ENCODE peak calls at places on chromosomes 13 and 19, in nine cellular contexts. F is HFF-Myc, Y is Calu3, A is GM10248, P is IMR-90, T is tibial artery, L is PC-3, V is WTC11, X is body of pancreas. B is an unnamed sample.

GRCh38 chr13:53240316-53240715 is 211.7 kb downstream of the OLFM4 start:
- DNase-seq in Y (no peak), A (no peak), V (no peak), L (no peak), F (no peak), P (no peak), X (no peak), T (no peak), B (no peak)

GRCh38 chr13:97724450-97724849 is 229.0 kb upstream of the IPO5 start:
- DNase-seq in T (no peak), X (no peak), Y (no peak), V (no peak), P (no peak), F (no peak), L (no peak), A (no peak), B (no peak)

GRCh38 chr19:2051771-2052704 is 994 bp upstream of the MKNK2 start:
- DNase-seq in X (peak; percentile 66), P (no peak), V (no peak), T (no peak), Y (no peak), F (no peak), A (no peak), L (no peak), B (peak; percentile 77)

GRCh38 chr19:51124729-51125128 is at the start of gene SIGLEC9:
- DNase-seq in F (no peak), A (no peak), V (no peak), X (no peak), P (no peak), L (no peak), Y (no peak), T (peak; percentile 65), B (no peak)

GRCh38 chr13:110676057-110676510 is 29.8 kb downstream of the CARS2 start:
- DNase-seq in F (no peak), V (no peak), P (no peak), X (no peak), A (peak; percentile 67), T (no peak), Y (no peak), L (no peak), B (peak; percentile 77)

GRCh38 chr13:90950134-90950533 is 397.4 kb upstream of the MIR17HG start:
- DNase-seq in T (no peak), L (peak; percentile 70), Y (no peak), F (no peak), X (no peak), V (no peak), A (no peak), P (no peak), B (no peak)

GRCh38 chr13:114025432-114026127 is 51.7 kb upstream of the C13orf46 start:
- DNase-seq in F (peak; percentile 27), Y (no peak), A (no peak), P (peak; percentile 78), L (no peak), T (no peak), X (no peak), V (no peak), B (no peak)

GRCh38 chr19:48511800-48512503 is at the start of gene LMTK3:
- DNase-seq in X (peak; percentile 38), Y (no peak), V (peak; percentile 71), P (peak; percentile 56), A (peak; percentile 65), L (peak; percentile 28), T (no peak), F (no peak), B (no peak)

GRCh38 chr13:29484796-29485195 is 110.7 kb downstream of the SLC7A1 start:
- DNase-seq in Y (no peak), F (no peak), T (no peak), A (no peak), V (no peak), P (no peak), X (no peak), L (no peak), B (no peak)

GRCh38 chr19:35357867-35358573 is at the start of gene FFAR3:
- DNase-seq in L (no peak), T (peak; percentile 48), Y (peak; percentile 14), V (no peak), A (peak; percentile 5), X (peak; percentile 70), P (peak; percentile 11), F (no peak), B (no peak)

DNA sequence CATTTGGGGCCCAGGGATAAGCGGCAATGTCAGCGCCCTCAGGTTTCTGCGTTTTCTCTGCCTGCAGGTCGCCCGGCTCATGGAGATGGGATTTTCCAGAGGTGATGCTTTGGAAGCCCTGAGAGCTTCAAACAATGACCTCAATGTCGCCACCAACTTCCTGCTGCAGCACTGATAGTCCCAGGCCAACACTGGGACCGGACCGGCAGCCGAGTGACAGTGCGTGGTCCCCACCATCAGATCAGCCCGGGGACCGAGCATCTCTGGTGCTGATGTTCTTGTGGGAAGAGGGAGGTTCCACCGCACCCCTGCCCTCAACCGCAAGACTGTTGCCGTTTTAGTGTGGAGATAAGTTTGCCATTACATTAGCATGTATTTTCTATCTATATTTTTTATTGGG is 78.0 kb upstream of the GPR183 start:
- DNase-seq in V (no peak), A (no peak), P (no peak), F (no peak), T (no peak), X (no peak), Y (no peak), L (no peak), B (no peak)
- TF ChIP-seq CTCF in V (no peak), A (no peak), P (no peak), F (no peak), T (no peak), X (no peak), Y (no peak), L (no peak), B (no peak)

GRCh38 chr19:40053491-40053890 is 2.5 kb downstream of the ZNF780B start:
- DNase-seq in X (no peak), L (no peak), V (no peak), P (no peak), Y (no peak), T (no peak), A (no peak), F (no peak), B (no peak)

GRCh38 chr19:40056505-40056904 is 474 bp upstream of the ZNF780B start:
- DNase-seq in V (no peak), A (no peak), Y (no peak), X (no peak), L (no peak), P (no peak), T (no peak), F (no peak), B (no peak)

GRCh38 chr19:40055049-40055448 is 982 bp downstream of the ZNF780B start:
- DNase-seq in T (no peak), L (no peak), P (no peak), V (no peak), F (no peak), Y (no peak), X (no peak), A (no peak), B (no peak)

GRCh38 chr19:40055832-40056504 is at the start of gene ZNF780B:
- DNase-seq in Y (peak; percentile 69), A (peak; percentile 81), T (peak; percentile 57), L (peak; percentile 49), X (peak; percentile 51), F (peak; percentile 27), P (peak; percentile 47), V (peak; percentile 50), B (peak; percentile 67)

GRCh38 chr19:40054632-40055031 is 1.4 kb downstream of the ZNF780B start:
- DNase-seq in T (no peak), P (no peak), V (no peak), A (no peak), X (no peak), F (no peak), Y (no peak), L (no peak), B (no peak)
- TF ChIP-seq CTCF in T (no peak), P (no peak), V (no peak), A (no peak), X (no peak), F (no peak), Y (no peak), L (no peak), B (no peak)

GRCh38 chr13:52025475-52026245 is 1.2 kb downstream of the UTP14C start:
- DNase-seq in V (no peak), T (no peak), F (no peak), L (no peak), X (no peak), P (no peak), A (no peak), Y (no peak), B (no peak)
- TF ChIP-seq CTCF in V (no peak), T (no peak), F (no peak), L (no peak), X (no peak), P (no peak), A (no peak), Y (no peak), B (no peak)

GRCh38 chr19:6551607-6552450 is 21.0 kb downstream of the TNFSF9 start:
- DNase-seq in V (peak; percentile 82), X (no peak), Y (no peak), L (no peak), T (no peak), F (no peak), P (no peak), A (peak; percentile 86), B (peak; percentile 35)
- TF ChIP-seq CTCF in V (peak; percentile 45), X (no peak), Y (no peak), L (no peak), T (no peak), F (peak; percentile 16), P (no peak), A (peak; percentile 40), B (no peak)

GRCh38 chr13:42836930-42837329 is 55.5 kb downstream of the FAM216B start:
- DNase-seq in V (no peak), F (peak; percentile 59), L (peak; percentile 46), T (no peak), P (peak; percentile 51), X (peak; percentile 41), Y (peak; percentile 24), A (no peak), B (no peak)
- TF ChIP-seq CTCF in V (no peak), F (peak; percentile 43), L (peak; percentile 57), T (no peak), P (peak; percentile 49), X (peak; percentile 38), Y (no peak), A (peak; percentile 16), B (no peak)